ENCODE peak calls at places on chromosome 14, in seven cellular contexts. F is T-helper 2 cell treated with Interferon-gamma antibody and Interleukin-4, amounts not matched to agents 5 μg/mL and 100 μg/mL, for 36 hours; L is activated naive CD4-positive, alpha-beta T cell treated with Interleukin-2 at 50 U/mL for 16 hours; I is C1 segment of cervical spinal cord; T is A172; S is GM10248; V is Daoy. D is an unnamed sample.

GRCh38 chr14:52706724-52707706 is at the start of gene PSMC6:
- DNase-seq in S (peak), V (peak), L (peak), I (peak), T (peak), F (peak), D (peak)

GRCh38 chr14:36627981-36628380 is 33.7 kb upstream of the PAX9 start:
- DNase-seq in L (no peak), V (no peak), F (no peak), S (no peak), T (no peak), I (no peak), D (no peak)

GRCh38 chr14:60249321-60250251 is 565 bp downstream of the PPM1A start:
- DNase-seq in L (peak), S (peak), V (peak), I (peak), F (peak), T (peak), D (peak)

GRCh38 chr14:55454264-55455151 is 14.1 kb upstream of the TBPL2 start:
- DNase-seq in L (no peak), I (no peak), T (peak), V (peak), F (no peak), S (no peak), D (peak)

GRCh38 chr14:77003960-77004710 is 24.4 kb downstream of the IRF2BPL start:
- DNase-seq in I (no peak), V (peak), L (no peak), F (no peak), T (no peak), S (no peak), D (peak)

GRCh38 chr14:45249847-45250575 is 3.0 kb downstream of the MIS18BP1 start:
- DNase-seq in T (peak), F (no peak), V (peak), L (no peak), S (peak), I (no peak), D (peak)

GRCh38 chr14:35337557-35338255 is 45.5 kb downstream of the PSMA6 start:
- DNase-seq in V (no peak), S (no peak), I (no peak), L (no peak), T (no peak), F (no peak), D (no peak)

GRCh38 chr14:75714993-75715392 is 53.9 kb downstream of the TTLL5 start:
- DNase-seq in V (peak), F (no peak), L (no peak), S (no peak), I (no peak), T (no peak), D (no peak)

GRCh38 chr14:91752956-91753355 is 21.1 kb upstream of the CATSPERB start:
- DNase-seq in T (no peak), I (no peak), S (no peak), V (no peak), L (no peak), F (no peak), D (no peak)

GRCh38 chr14:21184252-21184651 is 28.4 kb upstream of the OR5AU1 start:
- DNase-seq in F (no peak), S (no peak), I (no peak), L (no peak), T (no peak), V (no peak), D (no peak)

GRCh38 chr14:71403673-71404072 is 496.4 kb downstream of the PCNX1 start:
- DNase-seq in S (peak), F (peak), V (no peak), I (no peak), L (peak), T (no peak), D (peak)

GRCh38 chr14:68464716-68465115 is 328.2 kb downstream of the ZFP36L1 start:
- DNase-seq in V (peak), I (no peak), S (no peak), F (no peak), L (no peak), T (peak), D (no peak)

D was measured in mesenchymal stem cell.